ENCODE peak calls at places on chromosome 7, in eight cellular contexts. J is GM12865, N is lower lobe of right lung, P is foreskin fibroblast, I is fibroblast of the aortic adventitia, G is IMR-90, K is lung, C is bronchial epithelial cell. A is an unnamed sample.

GRCh38 chr7:131145026-131145425 is 182.7 kb upstream of the MKLN1 start:
- DNase-seq in P (no peak), K (no peak), G (peak), J (no peak), I (no peak), N (no peak), C (peak), A (peak)

GRCh38 chr7:69076566-69076965 is 521.7 kb upstream of the AUTS2 start:
- DNase-seq in N (no peak), I (no peak), K (no peak), J (no peak), G (no peak), C (no peak), P (no peak), A (no peak)

GRCh38 chr7:12694817-12695216 is 7.4 kb downstream of the ARL4A start:
- DNase-seq in C (no peak), P (no peak), G (no peak), I (no peak), J (no peak), N (no peak), K (no peak), A (no peak)

GRCh38 chr7:98669417-98670015 is 52.4 kb downstream of the NPTX2 start:
- DNase-seq in K (no peak), N (no peak), J (no peak), G (no peak), P (peak), C (no peak), I (no peak), A (no peak)

GRCh38 chr7:130632111-130632510 is 36.4 kb downstream of the COPG2 start:
- DNase-seq in C (peak), J (no peak), P (peak), G (peak), K (no peak), N (no peak), I (peak), A (peak)

GRCh38 chr7:48139461-48139860 is 31.8 kb upstream of the ABCA13 start:
- DNase-seq in G (peak), P (peak), K (no peak), J (no peak), N (no peak), C (no peak), I (peak), A (peak)

GRCh38 chr7:92253251-92253650 is 7.5 kb downstream of the ANKIB1 start:
- DNase-seq in N (no peak), I (no peak), P (no peak), C (no peak), G (no peak), J (no peak), K (no peak), A (no peak)

GRCh38 chr7:120990468-120991118 is 2.1 kb downstream of the CPED1 start:
- DNase-seq in P (peak), N (no peak), C (no peak), I (peak), G (peak), J (no peak), K (no peak), A (no peak)

GRCh38 chr7:157703534-157704195 is 366.9 kb downstream of the DNAJB6 start:
- DNase-seq in G (no peak), N (peak), K (no peak), C (no peak), J (no peak), I (no peak), P (no peak), A (no peak)

GRCh38 chr7:69537691-69538090 is 60.6 kb upstream of the AUTS2 start:
- DNase-seq in N (no peak), I (no peak), K (no peak), G (no peak), J (no peak), C (no peak), P (no peak), A (no peak)

GRCh38 chr7:101362334-101363195 is at the start of gene COL26A1:
- DNase-seq in J (no peak), C (no peak), I (no peak), P (peak), K (no peak), G (no peak), N (peak), A (peak)

GRCh38 chr7:2336626-2337025 is 18.0 kb upstream of the EIF3B start:
- DNase-seq in I (no peak), P (no peak), K (no peak), J (no peak), C (no peak), G (no peak), N (no peak), A (no peak)

GRCh38 chr7:123788584-123788983 is 39.8 kb upstream of the WASL start:
- DNase-seq in P (no peak), C (no peak), K (no peak), I (no peak), N (no peak), G (no peak), J (no peak), A (no peak)

GRCh38 chr7:7799138-7799537 is 80.7 kb upstream of the RPA3 start:
- DNase-seq in G (peak), J (no peak), C (peak), I (no peak), P (peak), K (no peak), N (no peak), A (peak)

GRCh38 chr7:43954524-43955228 is 28.4 kb downstream of the UBE2D4 start:
- DNase-seq in K (no peak), N (no peak), I (peak), J (peak), C (peak), G (peak), P (peak), A (peak)

GRCh38 chr7:118689403-118689802 is 464.9 kb downstream of the ANKRD7 start:
- DNase-seq in C (no peak), K (no peak), P (no peak), G (no peak), N (no peak), J (no peak), I (no peak), A (no peak)

GRCh38 chr7:70710011-70710480 is 421.9 kb upstream of the GALNT17 start:
- DNase-seq in I (peak), K (no peak), G (peak), N (no peak), J (peak), C (peak), P (peak), A (peak)

GRCh38 chr7:31890198-31890597 is 180.0 kb downstream of the PDE1C start:
- DNase-seq in C (peak), G (peak), N (no peak), P (no peak), J (peak), I (no peak), K (no peak), A (no peak)

GRCh38 chr7:63080406-63080805 is 918.2 kb upstream of the ZNF722 start:
- DNase-seq in P (no peak), C (no peak), I (no peak), J (no peak), K (peak), G (no peak), N (no peak), A (no peak)

GRCh38 chr7:113636727-113637421 is 281.9 kb downstream of the PPP1R3A start:
- DNase-seq in K (no peak), I (peak), N (no peak), J (no peak), P (no peak), C (peak), G (peak), A (peak)

GRCh38 chr7:95725170-95725569 is 47.2 kb upstream of the DYNC1I1 start:
- DNase-seq in P (no peak), K (no peak), G (no peak), C (no peak), I (no peak), J (no peak), N (no peak), A (no peak)
- TF ChIP-seq CTCF in P (no peak), K (no peak), G (no peak), C (no peak), I (no peak), J (no peak), N (no peak), A (no peak)

DNA sequence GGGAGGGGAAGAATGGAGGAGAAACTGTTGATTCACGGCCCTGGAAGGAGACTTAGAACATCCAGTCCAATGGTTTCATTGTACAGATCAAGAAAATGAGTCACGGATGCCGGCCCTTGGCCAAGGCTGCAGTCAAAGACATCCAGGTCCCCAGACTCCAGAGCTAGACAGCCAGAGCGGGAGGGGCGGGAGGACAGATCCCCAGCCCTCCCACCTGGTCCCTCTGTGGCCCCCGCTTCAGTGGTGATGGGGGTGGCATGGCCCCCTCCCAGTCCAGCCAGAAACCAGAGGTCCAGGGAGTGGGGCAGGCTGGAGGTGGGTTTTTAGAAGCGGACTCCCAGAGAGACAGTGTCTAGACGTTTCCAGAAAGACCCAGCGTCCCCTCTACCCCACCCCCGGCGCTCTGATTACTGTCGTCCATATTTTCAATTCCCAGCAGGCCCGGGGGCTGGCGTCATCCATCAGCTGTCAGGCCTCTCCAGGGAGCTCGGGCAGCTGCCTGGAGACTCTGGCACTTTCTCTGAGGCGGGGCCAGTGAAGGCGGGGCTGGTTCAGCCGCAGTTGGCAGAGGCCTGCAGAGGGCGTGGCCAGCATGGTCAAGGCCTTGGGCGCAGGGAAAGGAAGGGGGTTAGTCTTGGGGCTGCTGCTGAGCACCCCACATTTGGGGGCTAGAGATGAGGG is 8.0 kb upstream of the HSPB1 start:
- DNase-seq in I (peak), P (peak), N (peak), K (peak), G (peak), C (peak), J (peak), A (peak)
- H3K4me3 ChIP-seq in I (peak), P (peak), N (peak), K (no peak), G (peak), C (peak), J (no peak), A (peak)

GRCh38 chr7:142420554-142421362 is 162.9 kb upstream of the PRSS58 start:
- DNase-seq in G (peak), I (peak), J (no peak), N (no peak), C (no peak), P (peak), K (no peak), A (peak)
- TF ChIP-seq CTCF in G (peak), I (peak), J (no peak), N (no peak), C (peak), P (peak), K (no peak), A (peak)

GRCh38 chr7:36129048-36129534 is 24.0 kb upstream of the EEPD1 start:
- DNase-seq in I (peak), K (no peak), G (peak), P (peak), N (no peak), J (no peak), C (peak), A (peak)
- H3K4me3 ChIP-seq in I (no peak), K (no peak), G (no peak), P (no peak), N (no peak), J (no peak), C (no peak), A (no peak)

GRCh38 chr7:116187400-116187799 is 22.9 kb upstream of the TES start:
- DNase-seq in J (no peak), I (no peak), G (no peak), K (no peak), C (no peak), P (no peak), N (no peak), A (no peak)
- TF ChIP-seq CTCF in J (no peak), I (no peak), G (no peak), K (no peak), C (no peak), P (no peak), N (no peak), A (no peak)

GRCh38 chr7:132575987-132576722 is at the start of gene PLXNA4:
- DNase-seq in G (no peak), P (peak), C (no peak), K (no peak), N (no peak), J (no peak), I (peak), A (no peak)
- H3K4me3 ChIP-seq in G (no peak), P (peak), C (no peak), K (peak), N (peak), J (no peak), I (peak), A (peak)

GRCh38 chr7:24665564-24666294 is 91.5 kb downstream of the GSDME start:
- DNase-seq in P (peak), N (no peak), J (peak), C (peak), K (no peak), G (peak), I (peak), A (peak)
- TF ChIP-seq CTCF in P (peak), N (peak), J (peak), C (peak), K (peak), G (peak), I (peak), A (peak)

GRCh38 chr7:159118623-159119022 is 26.0 kb downstream of the VIPR2 start:
- DNase-seq in J (no peak), N (no peak), C (no peak), K (no peak), G (no peak), P (no peak), I (no peak), A (no peak)
- H3K4me3 ChIP-seq in J (no peak), N (no peak), C (no peak), K (no peak), G (no peak), P (no peak), I (no peak), A (no peak)

DNA sequence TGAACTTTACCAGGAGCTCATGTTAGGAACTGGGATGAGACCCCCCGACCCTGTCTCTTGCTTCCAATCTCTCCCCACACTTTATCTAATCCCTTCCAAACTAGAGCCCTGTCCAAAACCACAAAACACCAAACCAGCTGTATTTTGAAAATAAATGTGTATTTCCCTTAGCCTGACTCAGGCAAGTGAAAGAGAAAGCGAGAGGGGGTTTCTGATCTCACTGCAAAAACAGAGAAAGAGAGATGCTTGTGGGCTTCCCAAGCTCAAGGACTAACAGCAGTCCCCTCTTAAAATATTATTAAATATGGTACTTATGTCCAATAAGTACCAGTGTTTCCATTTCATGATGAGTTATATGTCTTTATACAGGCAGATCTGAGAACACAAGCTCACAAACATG is 122.0 kb downstream of the AGMO start:
- DNase-seq in J (peak), G (no peak), N (no peak), K (no peak), C (no peak), P (no peak), I (no peak), A (no peak)
- TF ChIP-seq CTCF in J (no peak), G (no peak), N (no peak), K (no peak), C (no peak), P (no peak), I (no peak), A (no peak)

A was measured in cardiac fibroblast.